ENCODE peak calls at places on chromosome 5, in six cellular contexts. I, X, W, N, V and O are unnamed samples.

GRCh38 chr5:80156156-80156555 is 99.7 kb downstream of the SERINC5 start:
- DNase-seq in I (no peak), X (no peak), W (no peak), N (no peak), V (no peak), O (no peak)

GRCh38 chr5:150085191-150085912 is 1.0 kb downstream of the CSF1R start:
- DNase-seq in I (no peak), X (no peak), W (no peak), N (no peak), V (no peak), O (no peak)

GRCh38 chr5:1062761-1063568 is 48.9 kb downstream of the SLC12A7 start:
- DNase-seq in I (no peak), X (no peak), W (no peak), N (no peak), V (no peak), O (no peak)

GRCh38 chr5:180589771-180590542 is 1.3 kb downstream of the SCGB3A1 start:
- DNase-seq in I (no peak), X (no peak), W (no peak), N (peak), V (no peak), O (no peak)

GRCh38 chr5:5688194-5688924 is 265.9 kb downstream of the ICE1 start:
- DNase-seq in I (no peak), X (no peak), W (no peak), N (no peak), V (no peak), O (no peak)

GRCh38 chr5:98927242-98927987 is 1.4 kb downstream of the CHD1 start:
- DNase-seq in I (peak), X (no peak), W (no peak), N (peak), V (no peak), O (no peak)

GRCh38 chr5:97554992-97555981 is 372.2 kb upstream of the RIOK2 start:
- DNase-seq in I (no peak), X (no peak), W (peak), N (no peak), V (no peak), O (no peak)

GRCh38 chr5:119470851-119471451 is 18.7 kb downstream of the HSD17B4 start:
- DNase-seq in I (no peak), X (no peak), W (no peak), N (peak), V (no peak), O (no peak)